ENCODE peak calls at places on chromosome 13, in five cellular contexts. One of them, this sample, is unnamed.

GRCh38 chr13:23443878-23444277 is 10.4 kb upstream of the SACS start:
- DNase-seq in HTR-8/SVneo: no peak
- DNase-seq in HAP-1: no peak
- DNase-seq in NCI-H1436: no peak
- DNase-seq in activated T-helper 1 cell treated with Interleukin-2 at 50 U/mL for 16 hours: no peak
- DNase-seq in this sample: no peak

GRCh38 chr13:100773429-100773828 is 98.8 kb upstream of the TMTC4 start:
- DNase-seq in HTR-8/SVneo: no peak
- DNase-seq in HAP-1: no peak
- DNase-seq in NCI-H1436: no peak
- DNase-seq in activated T-helper 1 cell treated with Interleukin-2 at 50 U/mL for 16 hours: no peak
- DNase-seq in this sample: no peak

GRCh38 chr13:98959299-98959698 is 18.6 kb downstream of the DOCK9 start:
- DNase-seq in HTR-8/SVneo: no peak
- DNase-seq in HAP-1: no peak
- DNase-seq in NCI-H1436: peak; percentile 65
- DNase-seq in activated T-helper 1 cell treated with Interleukin-2 at 50 U/mL for 16 hours: no peak
- DNase-seq in this sample: no peak

GRCh38 chr13:19668778-19669177 is 35.3 kb downstream of the MPHOSPH8 start:
- DNase-seq in HTR-8/SVneo: no peak
- DNase-seq in HAP-1: no peak
- DNase-seq in NCI-H1436: no peak
- DNase-seq in activated T-helper 1 cell treated with Interleukin-2 at 50 U/mL for 16 hours: no peak
- DNase-seq in this sample: no peak

GRCh38 chr13:24692541-24692940 is 12.3 kb downstream of the ATP12A start:
- DNase-seq in HTR-8/SVneo: peak; percentile 13
- DNase-seq in HAP-1: no peak
- DNase-seq in NCI-H1436: no peak
- DNase-seq in activated T-helper 1 cell treated with Interleukin-2 at 50 U/mL for 16 hours: no peak
- DNase-seq in this sample: no peak

GRCh38 chr13:79679334-79679733 is 198.4 kb downstream of the NDFIP2 start:
- DNase-seq in HTR-8/SVneo: peak; percentile 5
- DNase-seq in HAP-1: peak; percentile 58
- DNase-seq in NCI-H1436: peak; percentile 37
- DNase-seq in activated T-helper 1 cell treated with Interleukin-2 at 50 U/mL for 16 hours: no peak
- DNase-seq in this sample: no peak

GRCh38 chr13:40120781-40121180 is 465.3 kb downstream of the COG6 start:
- DNase-seq in HTR-8/SVneo: no peak
- DNase-seq in HAP-1: peak; percentile 98
- DNase-seq in NCI-H1436: no peak
- DNase-seq in activated T-helper 1 cell treated with Interleukin-2 at 50 U/mL for 16 hours: no peak
- DNase-seq in this sample: no peak

GRCh38 chr13:49112782-49113525 is 107.2 kb upstream of the MLNR start:
- DNase-seq in HTR-8/SVneo: no peak
- DNase-seq in HAP-1: peak; percentile 52
- DNase-seq in NCI-H1436: no peak
- DNase-seq in activated T-helper 1 cell treated with Interleukin-2 at 50 U/mL for 16 hours: no peak
- DNase-seq in this sample: no peak

GRCh38 chr13:51802601-51803000 is 1.4 kb downstream of the DHRS12 start:
- DNase-seq in HTR-8/SVneo: no peak
- DNase-seq in HAP-1: no peak
- DNase-seq in NCI-H1436: no peak
- DNase-seq in activated T-helper 1 cell treated with Interleukin-2 at 50 U/mL for 16 hours: no peak
- DNase-seq in this sample: no peak

GRCh38 chr13:110965038-110965754 is 50.3 kb upstream of the ANKRD10 start:
- DNase-seq in HTR-8/SVneo: no peak
- DNase-seq in HAP-1: no peak
- DNase-seq in NCI-H1436: no peak
- DNase-seq in activated T-helper 1 cell treated with Interleukin-2 at 50 U/mL for 16 hours: no peak
- DNase-seq in this sample: no peak

GRCh38 chr13:99743079-99743478 is 228.5 kb downstream of the ZIC5 start:
- DNase-seq in HTR-8/SVneo: no peak
- DNase-seq in HAP-1: peak; percentile 90
- DNase-seq in NCI-H1436: peak; percentile 93
- DNase-seq in activated T-helper 1 cell treated with Interleukin-2 at 50 U/mL for 16 hours: no peak
- DNase-seq in this sample: no peak

GRCh38 chr13:113046883-113047244 is 58.7 kb upstream of the F7 start:
- DNase-seq in HTR-8/SVneo: no peak
- DNase-seq in HAP-1: no peak
- DNase-seq in NCI-H1436: no peak
- DNase-seq in activated T-helper 1 cell treated with Interleukin-2 at 50 U/mL for 16 hours: no peak
- DNase-seq in this sample: no peak

GRCh38 chr13:39577833-39578232 is 25.2 kb downstream of the LHFPL6 start:
- DNase-seq in HTR-8/SVneo: no peak
- DNase-seq in HAP-1: no peak
- DNase-seq in NCI-H1436: peak; percentile 3
- DNase-seq in activated T-helper 1 cell treated with Interleukin-2 at 50 U/mL for 16 hours: no peak
- DNase-seq in this sample: no peak

GRCh38 chr13:104011505-104012270 is 945.5 kb upstream of the SLC10A2 start:
- DNase-seq in HTR-8/SVneo: no peak
- DNase-seq in HAP-1: no peak
- DNase-seq in NCI-H1436: no peak
- DNase-seq in activated T-helper 1 cell treated with Interleukin-2 at 50 U/mL for 16 hours: no peak
- DNase-seq in this sample: no peak

GRCh38 chr13:46992383-46992952 is 95.6 kb upstream of the HTR2A start:
- DNase-seq in HTR-8/SVneo: no peak
- DNase-seq in HAP-1: peak; percentile 25
- DNase-seq in NCI-H1436: no peak
- DNase-seq in activated T-helper 1 cell treated with Interleukin-2 at 50 U/mL for 16 hours: no peak
- DNase-seq in this sample: no peak

GRCh38 chr13:93559718-93560117 is 333.1 kb downstream of the GPC6 start:
- DNase-seq in HTR-8/SVneo: peak; percentile 20
- DNase-seq in HAP-1: no peak
- DNase-seq in NCI-H1436: no peak
- DNase-seq in activated T-helper 1 cell treated with Interleukin-2 at 50 U/mL for 16 hours: no peak
- DNase-seq in this sample: no peak

GRCh38 chr13:100100115-100100879 is 11.4 kb downstream of the PCCA start:
- DNase-seq in HTR-8/SVneo: peak; percentile 12
- DNase-seq in HAP-1: peak; percentile 27
- DNase-seq in NCI-H1436: no peak
- DNase-seq in activated T-helper 1 cell treated with Interleukin-2 at 50 U/mL for 16 hours: no peak
- DNase-seq in this sample: no peak